ENCODE peak calls at places on chromosome X, in six cellular contexts. O, C, Q, U, V and F are unnamed samples. For H3K4me1, the result is how much of the 10 kb centered on the place peaks cover.

GRCh38 chrX:130563476-130563875 is 161.7 kb downstream of the RBMX2 start:
- DNase-seq in V (no peak), C (no peak), U (no peak), Q (no peak), O (no peak), F (no peak)

GRCh38 chrX:39753296-39753996 is 344.3 kb downstream of the BCOR start:
- DNase-seq in U (no peak), V (no peak), Q (peak), O (no peak), C (no peak), F (no peak)

GRCh38 chrX:37959212-37960021 is 46.9 kb upstream of the SYTL5 start:
- DNase-seq in V (no peak), U (no peak), O (no peak), Q (no peak), C (no peak), F (no peak)

GRCh38 chrX:47215291-47215900 is 3.1 kb upstream of the CDK16 start:
- DNase-seq in Q (no peak), O (no peak), C (no peak), U (no peak), V (no peak), F (no peak)

GRCh38 chrX:150581093-150581775 is 12.8 kb downstream of the MTM1 start:
- DNase-seq in C (no peak), O (no peak), Q (no peak), V (no peak), U (no peak), F (peak)

GRCh38 chrX:102339312-102340298 is 92.6 kb downstream of the NXF2 start:
- DNase-seq in U (peak), O (no peak), C (peak), Q (no peak), V (no peak), F (no peak)

GRCh38 chrX:71178908-71179307 is 34.3 kb downstream of the NLGN3 start:
- DNase-seq in O (no peak), V (peak), U (peak), C (peak), Q (peak), F (peak)

GRCh38 chrX:121876316-121876715 is 828.9 kb downstream of the GLUD2 start:
- DNase-seq in O (no peak), V (no peak), C (no peak), Q (no peak), U (no peak), F (peak)

GRCh38 chrX:129581904-129582303 is 41.8 kb downstream of the OCRL start:
- DNase-seq in Q (no peak), V (no peak), C (no peak), U (no peak), O (no peak), F (no peak)

GRCh38 chrX:66163849-66164401 is at the start of gene HEPH:
- DNase-seq in U (no peak), O (no peak), C (no peak), V (no peak), Q (no peak), F (no peak)

GRCh38 chrX:53195401-53195800 is 29.6 kb downstream of the KDM5C start:
- DNase-seq in O (no peak), Q (no peak), U (no peak), C (no peak), V (no peak), F (no peak)

GRCh38 chrX:149950681-149951080 is 12.4 kb upstream of the EOLA2 start:
- DNase-seq in C (no peak), Q (no peak), U (no peak), O (no peak), V (no peak), F (peak)

GRCh38 chrX:16658284-16658683 is 8.3 kb downstream of the S100G start:
- DNase-seq in U (no peak), O (no peak), V (no peak), Q (no peak), C (no peak), F (peak)

GRCh38 chrX:72003811-72004750 is 93.4 kb downstream of the NHSL2 start:
- DNase-seq in V (peak), O (no peak), U (no peak), C (no peak), Q (no peak), F (peak)

GRCh38 chrX:39361736-39362135 is 560.5 kb downstream of the MID1IP1 start:
- DNase-seq in V (no peak), C (no peak), O (no peak), Q (no peak), U (no peak), F (no peak)

GRCh38 chrX:57932266-57932665 is 22.0 kb upstream of the ZXDA start:
- DNase-seq in C (no peak), U (no peak), O (no peak), Q (no peak), V (no peak), F (no peak)

GRCh38 chrX:48496660-48497059 is 12.1 kb upstream of the PORCN start:
- DNase-seq in O (no peak), C (no peak), U (no peak), Q (no peak), V (no peak), F (no peak)

GRCh38 chrX:140157611-140158010 is 192.3 kb upstream of the CXorf66 start:
- DNase-seq in U (no peak), C (no peak), O (no peak), V (no peak), Q (no peak), F (no peak)

GRCh38 chrX:102341867-102342266 is 94.9 kb downstream of the NXF2 start:
- DNase-seq in U (no peak), Q (no peak), V (no peak), O (no peak), C (no peak), F (peak)

GRCh38 chrX:29535212-29536162 is 679.9 kb upstream of the MAGEB2 start:
- DNase-seq in Q (no peak), C (no peak), U (no peak), O (no peak), V (no peak), F (peak)

GRCh38 chrX:30794497-30794896 is 94.6 kb downstream of the TAB3 start:
- DNase-seq in C (no peak), Q (no peak), O (no peak), U (no peak), V (no peak), F (no peak)

GRCh38 chrX:33324099-33324498 is 112.8 kb upstream of the DMD start:
- DNase-seq in O (no peak), C (no peak), Q (no peak), U (no peak), V (no peak), F (no peak)

GRCh38 chrX:131588995-131589394 is 45.1 kb downstream of the OR13H1 start:
- DNase-seq in O (no peak), U (no peak), C (no peak), V (no peak), Q (peak), F (no peak)

GRCh38 chrX:154526901-154527675 is 11.1 kb upstream of the FAM3A start:
- DNase-seq in O (no peak), U (peak), C (peak), V (peak), Q (peak), F (peak)

GRCh38 chrX:9912341-9912740 is 54.8 kb upstream of the CLDN34 start:
- DNase-seq in U (no peak), C (no peak), Q (no peak), V (no peak), O (no peak), F (peak)

GRCh38 chrX:140503230-140503585 is 1.7 kb downstream of the SOX3 start:
- DNase-seq in C (no peak), U (no peak), Q (no peak), V (no peak), O (no peak), F (no peak)

GRCh38 chrX:43956034-43956433 is 17.2 kb downstream of the NDP start:
- DNase-seq in Q (no peak), U (no peak), O (no peak), V (no peak), C (no peak), F (no peak)

GRCh38 chrX:137428251-137428661 is 137.7 kb upstream of the ZIC3 start:
- DNase-seq in O (no peak), Q (no peak), U (no peak), V (no peak), C (no peak), F (peak)

GRCh38 chrX:12011075-12011474 is 127.2 kb upstream of the FRMPD4 start:
- DNase-seq in C (no peak), O (no peak), V (no peak), Q (no peak), U (no peak), F (peak)

DNA sequence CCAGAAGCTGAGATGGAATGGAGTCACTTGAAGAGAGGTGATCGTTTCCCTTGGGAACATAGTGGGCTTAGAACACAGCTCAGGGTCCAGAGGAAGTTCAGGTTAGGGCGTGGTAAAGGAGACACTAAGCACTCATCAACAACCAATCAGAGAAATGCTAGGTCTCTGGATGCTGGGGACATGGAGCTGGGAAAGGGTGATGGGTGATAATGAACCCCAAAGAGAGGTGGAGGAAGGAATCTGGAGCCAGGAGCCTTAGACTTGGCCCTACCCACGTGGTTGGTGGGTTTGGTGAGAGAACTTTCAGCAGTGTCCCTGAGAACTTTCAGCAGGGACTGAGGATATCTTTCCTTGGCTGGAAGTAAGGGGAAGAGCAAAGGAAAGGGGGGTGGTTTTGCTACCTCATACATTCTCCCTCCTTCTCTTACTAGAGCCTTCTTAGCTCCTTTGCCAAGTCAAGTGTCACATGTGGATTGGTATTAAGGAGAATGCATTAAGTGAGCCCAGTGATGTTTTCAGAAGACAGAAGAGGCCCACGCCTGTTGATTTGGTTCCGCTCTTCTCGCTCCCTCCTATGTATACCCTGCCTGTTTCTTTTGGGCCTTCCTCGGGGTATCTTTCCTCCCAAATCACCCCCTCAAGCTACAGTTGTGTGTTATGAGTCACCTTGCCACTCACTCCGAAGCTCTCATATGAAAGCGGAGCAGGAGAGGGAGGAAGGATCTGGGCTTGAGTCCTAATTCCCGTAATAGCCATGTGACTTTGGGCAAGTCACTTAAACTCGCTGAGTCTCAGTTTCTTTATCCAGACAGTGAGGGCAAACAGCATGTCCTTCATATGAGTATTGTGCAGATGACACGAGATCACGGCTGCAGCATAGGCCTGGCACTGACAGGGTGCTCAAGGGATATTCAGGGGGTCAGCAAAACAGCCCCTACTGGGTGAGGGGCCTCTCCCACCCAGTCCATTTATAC is 63.1 kb downstream of the TSC22D3 start:
- DNase-seq in U (peak), V (peak), O (no peak), C (no peak), Q (no peak), F (peak)
- H3K4me1 ChIP-seq in U (half or more), V (under half), O (under half), C (under half), Q (half or more), F (under half)

DNA sequence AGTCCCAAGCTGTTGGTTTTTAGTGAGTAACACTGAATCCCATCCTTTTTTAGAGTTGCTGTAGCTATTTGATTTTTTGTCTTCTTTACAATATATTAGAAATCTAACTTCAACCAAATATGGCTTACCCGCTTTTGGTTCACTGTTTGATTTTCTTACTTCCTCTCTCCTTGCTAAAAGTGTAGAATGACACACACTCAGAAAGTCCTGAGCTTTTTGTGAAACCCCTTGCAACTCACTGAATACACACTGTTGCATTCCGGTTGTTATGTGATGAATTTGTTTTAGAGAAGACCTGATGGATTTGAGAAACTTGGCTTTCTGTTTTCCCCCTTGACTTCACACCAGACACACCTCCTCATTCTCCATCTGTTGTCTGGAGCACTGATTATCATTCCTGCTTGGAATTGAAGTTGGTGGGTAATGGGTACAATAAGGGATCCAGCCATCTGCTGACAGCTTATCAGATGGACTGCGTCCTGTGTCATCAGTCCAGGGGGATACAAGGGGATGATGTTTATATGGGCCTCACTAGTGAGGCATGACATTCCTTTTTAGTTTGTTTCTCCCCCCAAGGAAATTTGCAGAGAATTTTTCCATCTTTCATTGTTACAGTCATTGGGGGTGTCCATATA is 5.2 kb downstream of the TMEM164 start:
- DNase-seq in C (no peak), U (no peak), V (no peak), O (no peak), Q (no peak), F (no peak)
- H3K4me1 ChIP-seq in C (under half), U (under half), V (under half), O (under half), Q (under half), F (under half)

GRCh38 chrX:27136325-27136724 is 326.8 kb downstream of the PPP4R3C start:
- DNase-seq in O (no peak), C (no peak), U (no peak), V (no peak), Q (no peak), F (no peak)
- H3K4me1 ChIP-seq in O (under half), C (under half), U (under half), V (under half), Q (under half), F (under half)

GRCh38 chrX:24149346-24150050 is at the start of gene ZFX:
- DNase-seq in U (peak), O (no peak), Q (peak), C (peak), V (peak), F (peak)

GRCh38 chrX:24148118-24148517 is 1.4 kb upstream of the ZFX start:
- DNase-seq in V (no peak), C (no peak), O (no peak), Q (no peak), U (peak), F (peak)

GRCh38 chrX:24151513-24151912 is 2.0 kb downstream of the ZFX start:
- DNase-seq in C (no peak), V (no peak), U (no peak), O (no peak), Q (no peak), F (no peak)

GRCh38 chrX:24148535-24149345 is 789 bp upstream of the ZFX start:
- DNase-seq in Q (peak), U (no peak), C (peak), V (no peak), O (no peak), F (peak)

DNA sequence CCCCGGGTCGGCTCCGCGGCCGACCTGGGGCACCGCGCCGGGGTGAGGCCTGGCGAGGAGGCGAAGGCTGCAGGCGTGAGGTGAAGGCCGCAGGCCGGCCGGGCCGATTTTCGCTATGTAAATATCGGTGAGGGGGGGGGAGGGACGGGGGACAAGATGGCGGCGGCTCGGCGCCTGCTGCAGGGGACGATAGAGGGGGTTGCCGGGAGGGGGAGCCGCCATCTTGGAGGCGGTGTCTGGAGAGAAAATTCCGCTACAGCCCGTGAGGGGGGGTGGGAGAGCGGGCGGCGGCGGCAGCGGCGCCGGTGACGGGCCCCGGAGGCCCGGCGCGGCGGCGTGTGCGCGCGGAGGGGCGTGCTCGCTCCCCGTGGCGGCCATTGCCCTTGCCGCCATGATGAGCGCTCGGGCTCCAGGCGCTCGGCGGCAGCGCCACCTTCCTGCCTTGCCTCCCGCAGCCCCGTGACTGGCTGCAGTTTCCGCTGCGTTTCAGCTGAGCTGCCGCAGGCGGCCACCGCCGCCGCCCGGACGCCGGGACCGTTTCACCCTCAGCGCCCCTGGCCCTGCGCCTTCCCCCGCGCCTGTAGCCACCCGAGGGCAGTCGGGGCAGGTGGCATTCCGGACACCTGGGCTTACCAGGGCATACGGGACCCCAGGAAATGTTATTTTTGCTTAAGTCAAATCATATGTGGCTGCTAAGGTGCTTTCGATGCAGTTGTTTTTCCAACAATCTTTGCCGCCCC is 692 bp downstream of the ZFX start:
- DNase-seq in U (peak), V (peak), Q (peak), C (peak), O (peak), F (peak)
- H3K4me1 ChIP-seq in U (under half), V (half or more), Q (under half), C (under half), O (under half), F (half or more)